ENCODE peak calls at places on chromosomes 12 and 14, in five cellular contexts. K, R, A, Q and B are unnamed samples.

GRCh38 chr12:70267550-70267949 is 24.3 kb downstream of the CNOT2 start:
- DNase-seq in K (no peak), Q (no peak), R (no peak), A (no peak), B (no peak)

GRCh38 chr12:50725011-50725899 is 38.6 kb upstream of the ATF1 start:
- DNase-seq in Q (no peak), A (no peak), R (peak), K (no peak), B (no peak)

GRCh38 chr12:111840831-111841230 is 1.2 kb upstream of the MAPKAPK5 start:
- DNase-seq in Q (no peak), R (no peak), A (no peak), K (no peak), B (no peak)

GRCh38 chr12:112971248-112971647 is 7.1 kb upstream of the OAS2 start:
- DNase-seq in R (no peak), Q (peak), K (no peak), A (no peak), B (peak)

GRCh38 chr14:93033983-93034670 is 81.6 kb downstream of the ITPK1 start:
- DNase-seq in A (peak), K (no peak), R (no peak), Q (no peak), B (peak)

GRCh38 chr12:49664591-49665146 is 41.3 kb downstream of the PRPF40B start:
- DNase-seq in Q (no peak), K (peak), R (no peak), A (no peak), B (no peak)

GRCh38 chr12:1523046-1523445 is 71.3 kb downstream of the FBXL14 start:
- DNase-seq in R (no peak), K (no peak), Q (no peak), A (no peak), B (no peak)

GRCh38 chr12:89730060-89730459 is 21.4 kb upstream of the ATP2B1 start:
- DNase-seq in K (no peak), Q (no peak), R (no peak), A (no peak), B (no peak)

GRCh38 chr12:124480469-124481256 is 86.7 kb downstream of the NCOR2 start:
- DNase-seq in Q (no peak), K (peak), A (no peak), R (no peak), B (peak)

GRCh38 chr12:29867823-29868222 is 84.1 kb upstream of the TMTC1 start:
- DNase-seq in K (no peak), A (no peak), Q (no peak), R (no peak), B (no peak)

GRCh38 chr14:31380106-31380505 is 40.2 kb downstream of the HEATR5A start:
- DNase-seq in A (no peak), K (no peak), Q (no peak), R (no peak), B (no peak)

GRCh38 chr12:130263025-130263424 is 74.7 kb upstream of the PIWIL1 start:
- DNase-seq in A (no peak), R (no peak), Q (no peak), K (no peak), B (no peak)

GRCh38 chr12:112018571-112019237 is 5.5 kb downstream of the ERP29 start:
- DNase-seq in A (no peak), R (no peak), Q (no peak), K (no peak), B (no peak)

GRCh38 chr12:57031228-57031670 is 14.9 kb upstream of the TAC3 start:
- DNase-seq in K (no peak), Q (peak), R (no peak), A (no peak), B (peak)